ENCODE peak calls at places on chromosome 9, in six cellular contexts. R is lower lobe of right lung, S is right lobe of liver, P is psoas muscle, M is PC-9, I is GM12878. E is an unnamed sample. For H3K4me1, the result is how much of the 10 kb centered on the place peaks cover.

GRCh38 chr9:132733133-132733815 is 63.0 kb downstream of the GTF3C4 start:
- DNase-seq in R (no peak), S (peak), P (no peak), M (no peak), I (no peak), E (no peak)

GRCh38 chr9:96071245-96072124 is 196.0 kb downstream of the ERCC6L2 start:
- DNase-seq in R (no peak), S (no peak), P (no peak), M (no peak), I (no peak), E (peak)

GRCh38 chr9:108040783-108041182 is 551.2 kb upstream of the KLF4 start:
- DNase-seq in R (no peak), S (no peak), P (no peak), M (peak), I (no peak), E (no peak)

GRCh38 chr9:103514767-103515166 is 519.6 kb downstream of the CYLC2 start:
- DNase-seq in R (no peak), S (no peak), P (no peak), M (no peak), I (no peak), E (no peak)

GRCh38 chr9:136018257-136019031 is 57.3 kb upstream of the UBAC1 start:
- DNase-seq in R (no peak), S (peak), P (no peak), M (no peak), I (no peak), E (peak)

GRCh38 chr9:121088576-121088975 is 13.8 kb downstream of the CNTRL start:
- DNase-seq in R (no peak), S (no peak), P (no peak), M (no peak), I (no peak), E (no peak)

GRCh38 chr9:133740891-133741290 is 2.7 kb upstream of the SARDH start:
- DNase-seq in R (no peak), S (peak), P (no peak), M (no peak), I (no peak), E (no peak)

GRCh38 chr9:99809586-99810357 is 11.9 kb upstream of the NR4A3 start:
- DNase-seq in R (no peak), S (no peak), P (no peak), M (no peak), I (no peak), E (no peak)

GRCh38 chr9:4020038-4020746 is 279.7 kb downstream of the GLIS3 start:
- DNase-seq in R (no peak), S (no peak), P (no peak), M (peak), I (no peak), E (no peak)

GRCh38 chr9:71608825-71609452 is 159.4 kb downstream of the CEMIP2 start:
- DNase-seq in R (no peak), S (no peak), P (no peak), M (peak), I (no peak), E (no peak)

GRCh38 chr9:73689091-73689870 is 537.6 kb downstream of the ANXA1 start:
- DNase-seq in R (no peak), S (no peak), P (no peak), M (no peak), I (no peak), E (no peak)

GRCh38 chr9:122383992-122384461 is 13.2 kb downstream of the PTGS1 start:
- DNase-seq in R (no peak), S (no peak), P (peak), M (no peak), I (no peak), E (no peak)

GRCh38 chr9:118609355-118610044 is 759.7 kb downstream of the BRINP1 start:
- DNase-seq in R (no peak), S (no peak), P (no peak), M (no peak), I (no peak), E (no peak)

GRCh38 chr9:98370300-98370975 is 115.0 kb upstream of the TBC1D2 start:
- DNase-seq in R (no peak), S (no peak), P (no peak), M (no peak), I (no peak), E (no peak)

GRCh38 chr9:28249424-28249823 is 676.1 kb upstream of the C9orf72 start:
- DNase-seq in R (no peak), S (no peak), P (no peak), M (no peak), I (no peak), E (no peak)

GRCh38 chr9:116697341-116697740 is 10.2 kb downstream of the TRIM32 start:
- DNase-seq in R (no peak), S (no peak), P (no peak), M (no peak), I (no peak), E (no peak)

GRCh38 chr9:128258326-128258725 is 17.5 kb downstream of the GOLGA2 start:
- DNase-seq in R (no peak), S (no peak), P (no peak), M (no peak), I (no peak), E (no peak)

GRCh38 chr9:69145148-69145547 is 28.9 kb upstream of the TJP2 start:
- DNase-seq in R (no peak), S (no peak), P (no peak), M (no peak), I (no peak), E (no peak)

GRCh38 chr9:122127396-122127798 is 32.2 kb downstream of the NDUFA8 start:
- DNase-seq in R (no peak), S (no peak), P (no peak), M (no peak), I (no peak), E (no peak)

DNA sequence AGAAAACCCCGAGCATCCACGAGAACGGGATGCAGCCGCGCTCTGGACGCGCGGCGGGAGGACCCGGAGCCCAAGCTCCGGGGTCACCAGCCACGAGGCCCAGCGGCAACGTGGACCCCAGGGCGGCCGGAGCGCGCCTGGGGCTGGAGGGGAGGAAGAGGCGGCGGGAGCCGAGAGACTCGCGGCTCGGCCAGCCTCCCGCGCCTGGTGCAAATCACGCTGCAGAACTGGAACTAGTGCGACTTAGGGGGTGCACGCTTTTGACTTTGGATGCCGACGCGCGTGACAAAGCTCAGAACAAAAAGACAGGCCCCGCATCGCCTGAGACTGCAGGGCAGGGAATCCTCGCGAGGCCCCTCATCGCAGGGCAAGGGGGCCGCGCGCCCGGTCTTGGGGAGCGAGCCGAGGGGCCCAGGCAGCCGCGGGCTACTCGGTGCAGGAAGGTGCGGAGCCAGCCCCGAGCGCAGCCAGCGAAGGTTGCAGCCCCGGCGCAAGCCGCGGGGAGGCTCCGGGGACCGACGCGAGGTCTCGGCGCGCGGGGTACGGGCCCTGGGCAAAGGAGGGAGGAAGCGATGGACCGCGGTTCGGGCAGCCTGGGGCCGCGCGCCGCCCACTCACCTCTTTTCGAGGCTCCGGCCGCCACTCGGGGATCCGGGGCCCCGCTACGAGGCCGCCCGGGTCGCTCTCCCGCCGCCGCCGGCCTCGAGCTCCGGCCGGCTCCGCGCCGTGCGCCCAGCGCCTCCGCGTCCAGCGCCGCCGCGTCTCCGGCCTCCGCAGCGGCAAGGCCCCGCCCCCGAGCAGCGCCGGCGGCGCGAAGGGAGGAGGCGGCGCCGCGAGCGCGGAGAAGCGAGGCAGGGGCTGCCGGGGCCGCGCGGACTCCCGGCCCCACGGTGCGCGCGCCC is at the start of gene GOLM1:
- DNase-seq in R (peak), S (peak), P (peak), M (peak), I (no peak), E (peak)
- TF ChIP-seq CTCF in R (peak), S (no peak), P (peak), M (peak), I (no peak), E (peak)

DNA sequence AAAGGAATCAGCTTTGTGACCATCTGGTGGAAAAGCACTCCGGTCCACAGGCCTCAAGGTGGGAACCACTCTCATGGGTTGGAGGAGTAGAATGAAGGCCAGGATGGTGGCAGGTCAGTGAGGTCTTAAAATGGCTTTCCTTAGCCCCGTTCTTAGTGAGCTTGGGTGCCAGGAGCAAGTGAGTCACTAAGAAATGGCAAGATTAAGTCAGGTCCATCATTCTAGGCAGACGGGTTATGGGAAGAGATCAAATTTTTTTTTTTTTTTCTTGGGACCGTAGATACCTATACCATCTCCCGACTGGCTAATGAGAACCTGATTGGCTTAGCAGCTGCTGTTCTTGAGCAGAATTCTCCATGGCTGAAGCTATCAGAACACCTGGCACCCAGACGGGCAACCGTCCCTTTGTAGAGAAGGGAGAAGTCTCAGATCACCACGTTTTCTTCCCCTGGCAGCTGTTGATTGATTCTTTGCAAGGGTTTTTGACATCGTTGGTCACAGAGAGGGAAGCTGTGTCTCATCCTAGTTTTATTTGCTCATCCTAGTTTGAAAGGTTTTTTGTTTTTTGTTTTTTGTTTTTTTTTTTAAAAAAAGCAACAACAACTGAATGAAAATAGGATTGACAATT is 78.5 kb downstream of the AOPEP start:
- DNase-seq in R (no peak), S (no peak), P (no peak), M (peak), I (no peak), E (no peak)
- H3K4me1 ChIP-seq in R (under half), S (under half), P (half or more), M (half or more), I (half or more), E (under half)

GRCh38 chr9:86980802-86981201 is 33.5 kb upstream of the GAS1 start:
- DNase-seq in R (no peak), S (no peak), P (no peak), M (no peak), I (no peak), E (no peak)

GRCh38 chr9:86985132-86985531 is 37.8 kb upstream of the GAS1 start:
- DNase-seq in R (no peak), S (no peak), P (no peak), M (no peak), I (no peak), E (no peak)

GRCh38 chr9:86987900-86988299 is 40.6 kb upstream of the GAS1 start:
- DNase-seq in R (no peak), S (no peak), P (no peak), M (no peak), I (no peak), E (no peak)

GRCh38 chr9:86979686-86980085 is 32.4 kb upstream of the GAS1 start:
- DNase-seq in R (no peak), S (no peak), P (no peak), M (no peak), I (no peak), E (no peak)

DNA sequence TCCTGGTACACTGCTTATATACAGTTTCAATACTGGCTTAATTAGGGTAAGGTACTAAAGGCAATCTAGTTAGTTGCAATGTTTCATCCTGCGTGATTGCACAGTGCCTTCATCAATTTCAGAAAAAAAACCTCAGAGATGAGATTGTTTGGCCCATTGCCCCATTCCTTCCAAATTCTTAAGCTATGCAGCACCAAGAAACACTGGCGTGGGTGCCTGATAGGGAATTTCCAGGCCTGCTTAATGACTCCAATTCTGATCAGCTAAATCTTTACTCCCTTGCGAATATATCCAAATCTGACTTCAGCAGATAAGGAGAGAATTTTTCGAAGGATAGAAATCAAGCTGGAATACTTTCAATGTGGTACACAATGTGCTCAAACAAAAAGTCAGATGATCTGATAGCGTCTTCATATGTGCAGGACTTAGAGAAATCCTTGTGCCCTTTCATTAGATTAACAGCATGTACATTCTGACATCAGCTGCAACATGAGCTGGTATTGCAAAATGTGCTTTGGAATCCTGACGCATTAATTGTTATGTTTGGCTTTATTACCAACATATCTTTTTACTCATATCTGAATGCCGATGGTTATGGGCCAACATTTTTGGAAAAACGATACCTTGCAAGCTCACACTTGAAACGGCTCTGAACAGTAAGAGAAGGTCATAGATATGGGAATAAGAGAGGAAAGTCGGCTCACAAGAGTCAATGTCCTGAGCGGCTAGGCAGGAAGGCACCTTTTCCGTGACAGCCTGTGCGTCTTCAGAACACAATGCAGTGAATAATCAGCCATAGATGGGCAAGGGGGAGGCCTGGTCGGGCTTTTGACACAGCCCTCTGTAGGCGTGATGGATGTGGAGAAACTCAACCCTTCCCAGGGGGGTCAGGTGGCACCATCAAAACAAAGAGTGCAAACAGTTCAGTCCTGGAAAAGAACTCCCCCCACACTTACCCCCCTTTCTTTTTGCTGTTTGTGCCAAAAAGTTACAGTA is 36.3 kb upstream of the GAS1 start:
- DNase-seq in R (no peak), S (no peak), P (peak), M (no peak), I (no peak), E (no peak)
- H3K4me3 ChIP-seq in R (no peak), S (no peak), P (peak), M (peak), I (no peak), E (no peak)

GRCh38 chr9:131111854-131112311 is 13.5 kb upstream of the NUP214 start:
- DNase-seq in R (no peak), S (peak), P (no peak), M (no peak), I (no peak), E (no peak)
- TF ChIP-seq CTCF in R (no peak), S (no peak), P (no peak), M (no peak), I (no peak), E (no peak)